ENCODE peak calls at places on chromosomes 3 and 15, in four cellular contexts. R is HEK293T, L is HepG2, G is K562. T is an unnamed sample.

GRCh38 chr3:183098538-183099025 is 714 bp downstream of the MCCC1 start:
- DNase-seq in R (no peak), L (no peak), G (no peak), T (no peak)

GRCh38 chr3:33461097-33461496 is 20.9 kb upstream of the UBP1 start:
- DNase-seq in R (no peak), L (no peak), G (no peak), T (no peak)

GRCh38 chr3:132561003-132561402 is 36.1 kb upstream of the ACKR4 start:
- DNase-seq in R (no peak), L (no peak), G (no peak), T (no peak)

GRCh38 chr3:64454179-64454578 is 228.9 kb upstream of the PRICKLE2 start:
- DNase-seq in R (no peak), L (no peak), G (no peak), T (no peak)

GRCh38 chr3:158103131-158103955 is 2.9 kb downstream of the SHOX2 start:
- DNase-seq in R (no peak), L (peak; percentile 13), G (no peak), T (peak; percentile 38)

GRCh38 chr15:68620721-68621528 is 42.1 kb downstream of the CORO2B start:
- DNase-seq in R (no peak), L (no peak), G (no peak), T (no peak)

GRCh38 chr3:196643201-196643749 is 3.8 kb downstream of the NRROS start:
- DNase-seq in R (no peak), L (no peak), G (no peak), T (no peak)

GRCh38 chr15:38069001-38069400 is 134.6 kb downstream of the TMCO5A start:
- DNase-seq in R (no peak), L (no peak), G (no peak), T (no peak)

GRCh38 chr3:173217127-173217526 is 76.1 kb upstream of the SPATA16 start:
- DNase-seq in R (no peak), L (no peak), G (no peak), T (no peak)
- TF ChIP-seq ELF4 in R (no peak), L (no peak), G (no peak), T (no peak)

DNA sequence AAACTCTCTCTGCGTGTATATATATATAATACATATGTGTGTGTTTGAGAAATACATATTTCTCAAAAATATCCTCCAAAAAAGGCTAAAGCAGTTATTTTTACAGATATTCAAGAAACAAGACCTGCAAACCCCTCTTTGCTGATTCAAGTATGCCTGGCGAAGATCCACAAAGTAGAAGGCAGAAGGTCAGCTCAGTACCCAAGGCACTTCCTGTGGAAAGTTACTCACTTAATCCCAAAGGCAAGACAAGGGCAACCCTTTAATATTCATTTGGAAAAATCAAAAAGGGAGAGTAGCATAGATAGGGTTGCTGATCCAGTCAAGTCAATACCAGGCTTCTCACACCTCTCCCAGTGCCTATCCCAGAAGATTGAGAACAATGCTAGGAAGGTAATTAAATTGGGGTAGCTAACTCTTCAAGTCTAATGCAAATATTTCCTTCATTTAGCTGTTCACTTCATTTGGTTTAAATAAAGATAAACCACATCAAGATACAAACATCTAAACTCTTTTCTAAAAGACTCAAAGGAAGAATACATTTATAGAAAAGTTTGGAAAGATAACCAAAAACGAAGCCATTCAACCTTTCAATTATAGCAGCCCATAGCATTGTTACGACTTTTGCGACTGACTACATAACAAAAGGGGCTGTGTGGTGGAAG is 7.2 kb downstream of the COX17 start:
- DNase-seq in R (no peak), L (no peak), G (no peak), T (no peak)
- TF ChIP-seq ELF4 in R (no peak), L (no peak), G (no peak), T (no peak)

GRCh38 chr3:194620192-194620591 is 13.0 kb downstream of the TMEM44 start:
- DNase-seq in R (no peak), L (no peak), G (no peak), T (no peak)

GRCh38 chr3:194618858-194619608 is 14.2 kb downstream of the TMEM44 start:
- DNase-seq in R (no peak), L (no peak), G (peak; percentile 38), T (no peak)

GRCh38 chr3:194617058-194617671 is 16.1 kb downstream of the TMEM44 start:
- DNase-seq in R (no peak), L (no peak), G (no peak), T (no peak)

GRCh38 chr3:194619741-194620140 is 13.5 kb downstream of the TMEM44 start:
- DNase-seq in R (no peak), L (no peak), G (no peak), T (no peak)

DNA sequence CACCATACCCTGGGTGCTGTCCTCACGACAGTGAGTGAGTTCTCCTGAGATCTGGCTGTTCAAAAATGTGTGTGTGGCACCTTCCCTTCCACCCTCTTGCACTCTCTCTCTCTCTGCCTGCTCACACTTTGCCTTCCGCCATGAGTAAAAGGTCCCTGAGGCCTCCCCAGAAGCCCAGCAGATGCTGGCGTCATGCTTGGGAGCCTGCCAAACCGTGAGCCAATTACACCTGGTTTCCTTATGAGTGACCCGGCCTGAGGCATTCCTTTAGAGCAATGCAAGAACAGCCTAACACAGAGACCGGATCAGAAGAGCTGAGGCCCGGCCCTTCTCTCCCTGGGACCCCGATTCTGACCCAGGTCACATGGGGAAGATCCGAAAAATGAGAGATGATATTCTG is 15.4 kb downstream of the TMEM44 start:
- DNase-seq in R (no peak), L (no peak), G (no peak), T (no peak)
- TF ChIP-seq ELF4 in R (no peak), L (no peak), G (no peak), T (no peak)

GRCh38 chr3:52050571-52050970 is 5.8 kb downstream of the DUSP7 start:
- DNase-seq in R (no peak), L (no peak), G (no peak), T (no peak)

GRCh38 chr3:52054689-52055511 is 1.5 kb downstream of the DUSP7 start:
- DNase-seq in R (no peak), L (no peak), G (peak; percentile 31), T (peak; percentile 58)

GRCh38 chr3:52051444-52051843 is 4.9 kb downstream of the DUSP7 start:
- DNase-seq in R (no peak), L (no peak), G (no peak), T (no peak)

GRCh38 chr3:52053307-52054304 is 2.8 kb downstream of the DUSP7 start:
- DNase-seq in R (no peak), L (no peak), G (no peak), T (no peak)

DNA sequence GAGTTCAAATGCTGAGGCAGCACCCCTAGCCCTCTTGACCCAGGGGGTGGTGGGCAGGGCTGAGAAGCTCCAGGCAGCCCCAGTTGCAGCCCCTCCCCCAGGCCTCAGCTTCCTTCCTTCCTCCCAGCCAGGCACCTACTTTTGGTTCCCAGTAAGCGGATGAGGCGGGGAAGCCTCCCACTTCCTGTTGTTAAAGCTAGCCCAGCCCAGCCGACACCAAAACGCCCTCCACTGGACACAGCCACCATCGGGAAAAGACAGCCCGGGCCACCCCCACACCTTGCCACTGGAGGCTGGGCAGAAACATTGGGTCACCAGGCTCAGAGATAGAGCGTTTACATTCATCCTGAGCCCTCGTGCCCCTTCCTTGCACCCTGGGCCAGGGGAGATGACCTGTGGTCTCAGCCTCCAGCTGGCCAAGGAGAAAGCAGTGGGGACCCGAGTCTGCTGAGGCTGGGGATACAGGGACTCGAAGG is 3.5 kb downstream of the DUSP7 start:
- DNase-seq in R (no peak), L (peak; percentile 53), G (peak; percentile 50), T (peak; percentile 77)
- TF ChIP-seq ELF4 in R (no peak), L (no peak), G (no peak), T (no peak)

GRCh38 chr15:40743466-40743865 is 11.6 kb downstream of the RMDN3 start:
- DNase-seq in R (no peak), L (no peak), G (no peak), T (no peak)

GRCh38 chr15:40747685-40748631 is 7.1 kb downstream of the RMDN3 start:
- DNase-seq in R (no peak), L (no peak), G (no peak), T (no peak)

GRCh38 chr15:40746916-40747418 is 8.1 kb downstream of the RMDN3 start:
- DNase-seq in R (no peak), L (no peak), G (no peak), T (no peak)

GRCh38 chr15:40744810-40745152 is 10.3 kb downstream of the RMDN3 start:
- DNase-seq in R (no peak), L (no peak), G (no peak), T (no peak)

DNA sequence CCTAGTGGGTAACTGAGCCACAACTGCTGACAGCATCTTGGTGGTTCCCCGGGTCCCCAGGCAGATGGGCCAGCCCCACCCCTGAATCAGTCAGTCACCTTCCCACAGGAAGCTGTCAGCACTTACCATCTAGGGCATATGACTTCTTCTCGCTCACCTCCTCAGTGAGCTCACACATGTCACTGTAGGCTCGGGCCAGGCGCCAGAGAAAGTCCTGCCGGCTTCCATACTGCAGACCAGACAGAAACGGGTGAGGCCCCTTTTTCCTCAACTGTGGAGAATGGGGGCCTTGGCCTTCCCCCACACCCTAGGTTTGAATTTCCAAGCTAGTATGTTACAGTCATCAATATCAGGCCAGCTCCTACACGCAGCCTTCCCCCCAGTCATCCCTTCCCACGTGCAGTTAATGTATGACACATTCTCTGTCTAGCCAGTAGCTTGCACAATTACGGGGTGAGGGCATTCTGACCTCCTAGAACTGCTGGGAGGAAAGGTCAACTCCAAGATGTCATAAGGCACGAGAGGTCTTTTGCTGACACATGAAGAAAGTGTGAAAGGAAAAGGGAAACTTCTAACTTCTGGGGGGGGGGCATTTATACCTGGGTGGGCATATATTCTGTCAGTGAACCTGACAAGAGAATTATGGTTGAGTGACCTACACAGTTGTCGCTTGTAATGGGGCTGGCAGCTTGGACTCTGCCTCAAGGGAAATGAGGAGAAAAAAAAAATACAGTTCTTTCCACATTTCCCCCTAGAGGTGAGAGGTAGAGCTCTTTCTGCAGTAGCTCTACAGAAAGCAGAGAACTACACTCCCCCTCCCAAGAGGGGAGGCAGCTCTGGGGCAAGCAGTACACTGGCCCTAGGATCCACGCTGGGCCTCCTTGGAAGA is 10.9 kb downstream of the RMDN3 start:
- DNase-seq in R (no peak), L (no peak), G (peak; percentile 48), T (no peak)
- TF ChIP-seq ELF4 in R (no peak), L (no peak), G (no peak), T (no peak)

DNA sequence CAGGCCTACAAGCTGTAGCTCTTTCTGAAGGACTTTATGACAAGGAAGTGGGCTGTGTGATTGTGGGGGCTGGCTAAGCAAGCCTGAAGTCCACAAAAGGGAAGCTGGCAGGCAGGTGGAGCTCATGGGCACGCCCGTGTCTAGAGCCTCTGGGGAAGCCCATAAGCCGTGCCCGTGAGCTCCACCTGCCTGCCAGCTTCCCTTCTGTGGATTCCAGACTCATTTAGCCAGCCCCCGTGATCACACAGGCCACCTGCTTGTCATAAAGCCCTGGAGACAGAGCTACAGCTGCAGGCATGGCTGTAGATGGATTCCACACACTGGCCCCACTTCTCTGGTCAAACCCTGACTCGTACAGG is 15.2 kb downstream of the EFCC1 start:
- DNase-seq in R (no peak), L (peak; percentile 39), G (no peak), T (no peak)
- TF ChIP-seq ELF4 in R (no peak), L (no peak), G (no peak), T (no peak)